ENCODE peak calls at places on chromosomes 2 and 18, in five cellular contexts. E is thyroid gland; R is psoas muscle; D is activated T-helper 9 cell treated with anti-CD3 and anti-CD28 coated beads, Interleukin-2, amount 50 U/mL, for 16 hours; A is ovary. L is an unnamed sample.

GRCh38 chr18:69759046-69759445 is 188.6 kb downstream of the CD226 start:
- DNase-seq in E (no peak), R (no peak), D (no peak), A (no peak), L (peak; percentile 9)

GRCh38 chr18:48545690-48546365 is 7.0 kb downstream of the CTIF start:
- DNase-seq in E (no peak), R (peak; percentile 72), D (no peak), A (peak; percentile 41), L (peak; percentile 79)

GRCh38 chr2:232885264-232885961 is 15.3 kb downstream of the SNORC start:
- DNase-seq in E (no peak), R (no peak), D (no peak), A (no peak), L (no peak)

GRCh38 chr18:55489742-55490055 is 98.3 kb downstream of the TCF4 start:
- DNase-seq in E (no peak), R (no peak), D (no peak), A (no peak), L (no peak)

GRCh38 chr2:226580403-226580802 is 219.2 kb downstream of the IRS1 start:
- DNase-seq in E (no peak), R (no peak), D (no peak), A (no peak), L (no peak)

GRCh38 chr2:39719317-39719716 is 53.6 kb downstream of the TMEM178A start:
- DNase-seq in E (peak; percentile 76), R (no peak), D (no peak), A (no peak), L (no peak)

GRCh38 chr2:11771971-11772615 is 25.7 kb downstream of the LPIN1 start:
- DNase-seq in E (peak; percentile 18), R (no peak), D (no peak), A (no peak), L (no peak)

GRCh38 chr2:167992258-167992657 is 255.1 kb downstream of the STK39 start:
- DNase-seq in E (no peak), R (no peak), D (no peak), A (no peak), L (no peak)

GRCh38 chr2:192265751-192266150 is 71.0 kb upstream of the TMEFF2 start:
- DNase-seq in E (no peak), R (no peak), D (no peak), A (no peak), L (peak; percentile 3)

GRCh38 chr2:96891591-96892333 is 21.9 kb upstream of the SEMA4C start:
- DNase-seq in E (no peak), R (no peak), D (no peak), A (peak; percentile 59), L (no peak)

GRCh38 chr2:72837171-72837570 is 11.3 kb upstream of the EXOC6B start:
- DNase-seq in E (no peak), R (no peak), D (no peak), A (no peak), L (no peak)

GRCh38 chr18:26470011-26470637 is 78.2 kb downstream of the KCTD1 start:
- DNase-seq in E (no peak), R (no peak), D (no peak), A (no peak), L (peak; percentile 58)

GRCh38 chr2:134410006-134410405 is 156.1 kb downstream of the MGAT5 start:
- DNase-seq in E (no peak), R (no peak), D (no peak), A (no peak), L (no peak)

GRCh38 chr18:3720818-3721545 is 271.0 kb downstream of the TGIF1 start:
- DNase-seq in E (no peak), R (no peak), D (no peak), A (no peak), L (no peak)

GRCh38 chr2:10486601-10487079 is 38.5 kb upstream of the ODC1 start:
- DNase-seq in E (no peak), R (no peak), D (no peak), A (no peak), L (no peak)

GRCh38 chr2:31319391-31320175 is 85.6 kb downstream of the EHD3 start:
- DNase-seq in E (no peak), R (no peak), D (no peak), A (no peak), L (peak; percentile 67)

L was measured in AG08395.